ENCODE peak calls at places on chromosomes 6 and 20, in ten cellular contexts. W is tibial nerve; H is cardiac muscle cell; A is Panc1; F is transverse colon; J is naive thymus-derived CD4-positive, alpha-beta T cell; P is uterus; Y is thyroid gland; C is heart left ventricle; U is hepatocyte. R is an unnamed sample.

GRCh38 chr6:89501239-89501638 is 68.3 kb downstream of the ANKRD6 start:
- DNase-seq in W (no peak), H (peak; percentile 14), A (no peak), F (no peak), J (no peak), P (no peak), Y (no peak), C (no peak), U (peak; percentile 33), R (no peak)

GRCh38 chr6:35544748-35545361 is 32.2 kb upstream of the TULP1 start:
- DNase-seq in W (no peak), H (no peak), A (no peak), F (no peak), J (no peak), P (no peak), Y (peak; percentile 33), C (no peak), U (no peak), R (no peak)

GRCh38 chr6:30854641-30855040 is 29.7 kb upstream of the DDR1 start:
- DNase-seq in W (no peak), H (no peak), A (no peak), F (no peak), J (no peak), P (no peak), Y (no peak), C (no peak), U (no peak), R (no peak)

GRCh38 chr20:8807480-8808179 is 261.3 kb upstream of the PLCB4 start:
- DNase-seq in W (no peak), H (no peak), A (no peak), F (no peak), J (no peak), P (no peak), Y (no peak), C (no peak), U (no peak), R (no peak)

GRCh38 chr20:23081263-23081811 is 4.8 kb downstream of the CD93 start:
- DNase-seq in W (no peak), H (no peak), A (no peak), F (no peak), J (no peak), P (no peak), Y (no peak), C (no peak), U (no peak), R (no peak)

GRCh38 chr20:49775229-49775693 is 37.4 kb upstream of the SLC9A8 start:
- DNase-seq in W (peak; percentile 36), H (peak; percentile 90), A (peak; percentile 91), F (peak; percentile 80), J (no peak), P (peak; percentile 76), Y (peak; percentile 23), C (no peak), U (peak; percentile 70), R (peak; percentile 79)

GRCh38 chr6:125140808-125141207 is 12.8 kb upstream of the TPD52L1 start:
- DNase-seq in W (no peak), H (no peak), A (no peak), F (no peak), J (no peak), P (no peak), Y (no peak), C (no peak), U (no peak), R (no peak)

GRCh38 chr6:18395177-18395850 is 8.2 kb downstream of the RNF144B start:
- DNase-seq in W (no peak), H (no peak), A (no peak), F (no peak), J (no peak), P (no peak), Y (no peak), C (no peak), U (no peak), R (no peak)

GRCh38 chr20:17128206-17128605 is 98.6 kb upstream of the PCSK2 start:
- DNase-seq in W (no peak), H (no peak), A (no peak), F (no peak), J (no peak), P (no peak), Y (no peak), C (no peak), U (no peak), R (no peak)

DNA sequence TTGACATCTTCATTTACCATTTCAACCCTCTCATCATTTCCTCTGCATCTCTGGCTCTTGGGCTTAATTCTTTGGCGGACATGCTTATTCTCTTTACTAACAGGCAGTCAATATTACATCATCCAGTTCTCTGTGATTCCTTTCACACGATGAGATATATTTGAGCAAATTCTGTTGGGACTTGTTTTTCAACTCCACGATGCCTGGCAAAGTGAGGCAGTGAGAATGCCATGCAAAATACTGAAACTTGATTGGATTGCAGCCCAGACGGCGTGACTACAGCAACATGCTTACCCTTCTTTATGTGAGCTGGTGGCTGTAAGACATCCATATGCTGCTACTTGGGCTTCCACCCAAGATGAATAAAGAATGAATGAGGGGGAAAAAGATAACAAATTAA is 101.7 kb upstream of the SPACA1 start:
- DNase-seq in W (no peak), H (peak; percentile 38), A (no peak), F (no peak), J (no peak), P (no peak), Y (no peak), C (no peak), U (no peak), R (no peak)
- H3K27me3 ChIP-seq in W (no peaks in the 10 kb centered on the region), H (no peaks in the 10 kb centered on the region), A (peaks cover 4% of the 10 kb centered on the region), F (no peaks in the 10 kb centered on the region), J (no peaks in the 10 kb centered on the region), P (no peaks in the 10 kb centered on the region), Y (no peaks in the 10 kb centered on the region), C (no peaks in the 10 kb centered on the region), U (no peaks in the 10 kb centered on the region), R (no peaks in the 10 kb centered on the region)

GRCh38 chr6:52541135-52541534 is 35.7 kb downstream of the TRAM2 start:
- DNase-seq in W (no peak), H (no peak), A (no peak), F (no peak), J (no peak), P (no peak), Y (no peak), C (no peak), U (no peak), R (no peak)

GRCh38 chr6:52540286-52540902 is 36.5 kb downstream of the TRAM2 start:
- DNase-seq in W (no peak), H (no peak), A (no peak), F (no peak), J (no peak), P (no peak), Y (no peak), C (no peak), U (no peak), R (no peak)

GRCh38 chr6:52538252-52538905 is 38.5 kb downstream of the TRAM2 start:
- DNase-seq in W (no peak), H (no peak), A (no peak), F (no peak), J (no peak), P (no peak), Y (no peak), C (no peak), U (no peak), R (no peak)

GRCh38 chr6:52538921-52539354 is 37.9 kb downstream of the TRAM2 start:
- DNase-seq in W (no peak), H (peak; percentile 46), A (no peak), F (no peak), J (no peak), P (no peak), Y (no peak), C (no peak), U (no peak), R (no peak)

GRCh38 chr6:52539607-52540006 is 37.3 kb downstream of the TRAM2 start:
- DNase-seq in W (no peak), H (no peak), A (no peak), F (no peak), J (no peak), P (no peak), Y (no peak), C (no peak), U (no peak), R (no peak)
- H3K27ac ChIP-seq in W (no peak overlapping the region), H (no peak overlapping the region), A (peak overlapping the region; percentile 96), F (peak overlapping the region; percentile 42), J (no peak overlapping the region), P (no peak overlapping the region), Y (no peak overlapping the region), C (no peak overlapping the region), U (no peak overlapping the region), R (no peak overlapping the region)

GRCh38 chr6:170417881-170418280 is 111.3 kb downstream of the FAM120B start:
- DNase-seq in W (no peak), H (no peak), A (no peak), F (no peak), J (no peak), P (no peak), Y (no peak), C (no peak), U (no peak), R (no peak)

GRCh38 chr6:170416959-170417606 is 110.5 kb downstream of the FAM120B start:
- DNase-seq in W (no peak), H (no peak), A (no peak), F (no peak), J (no peak), P (no peak), Y (no peak), C (no peak), U (no peak), R (no peak)

GRCh38 chr6:170415318-170415717 is 108.8 kb downstream of the FAM120B start:
- DNase-seq in W (no peak), H (no peak), A (no peak), F (no peak), J (no peak), P (no peak), Y (no peak), C (no peak), U (no peak), R (no peak)

GRCh38 chr6:170420264-170420663 is 113.7 kb downstream of the FAM120B start:
- DNase-seq in W (no peak), H (no peak), A (no peak), F (no peak), J (no peak), P (no peak), Y (no peak), C (no peak), U (no peak), R (no peak)

DNA sequence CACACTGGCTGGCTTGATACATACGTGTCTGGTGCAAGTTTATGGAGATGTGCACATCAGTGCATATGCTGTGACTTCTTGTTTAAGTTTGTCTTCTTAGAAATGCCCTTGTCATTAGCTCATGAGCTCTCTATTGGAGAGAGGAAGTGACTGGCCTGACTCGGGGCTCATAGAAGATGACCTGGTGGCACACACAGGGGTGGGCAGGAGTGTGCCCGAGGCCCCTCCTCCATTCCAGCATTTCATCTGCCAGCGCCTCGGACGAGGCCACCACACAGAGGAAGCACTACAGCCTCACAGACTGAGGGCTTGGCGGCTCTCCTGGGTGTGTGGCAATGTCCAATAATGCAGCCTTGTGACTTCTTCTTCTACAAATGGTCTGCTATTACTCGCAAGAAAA is 109.7 kb downstream of the FAM120B start:
- DNase-seq in W (no peak), H (no peak), A (no peak), F (no peak), J (no peak), P (no peak), Y (no peak), C (no peak), U (no peak), R (no peak)
- H3K27me3 ChIP-seq in W (no peaks in the 10 kb centered on the region), H (no peaks in the 10 kb centered on the region), A (peaks cover 2% of the 10 kb centered on the region), F (no peaks in the 10 kb centered on the region), J (no peaks in the 10 kb centered on the region), P (no peaks in the 10 kb centered on the region), Y (no peaks in the 10 kb centered on the region), C (peaks cover 9% of the 10 kb centered on the region), U (no peaks in the 10 kb centered on the region), R (no peaks in the 10 kb centered on the region)

DNA sequence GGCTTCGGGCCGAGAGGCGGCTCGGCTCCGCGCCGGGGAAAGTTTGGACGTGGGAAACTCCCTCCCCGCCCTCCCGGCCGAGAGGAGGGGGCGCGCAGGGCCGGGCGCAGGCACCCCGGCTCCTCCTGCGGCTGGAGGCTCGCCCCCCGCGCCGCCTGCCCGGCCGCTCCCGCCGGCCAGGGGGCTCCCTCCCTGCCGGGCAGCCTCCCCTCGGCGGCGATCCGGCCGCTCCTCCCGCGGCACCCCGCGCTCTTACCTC is 370 bp downstream of the CDH22 start:
- DNase-seq in W (no peak), H (no peak), A (no peak), F (no peak), J (no peak), P (no peak), Y (no peak), C (no peak), U (no peak), R (no peak)
- H3K27ac ChIP-seq in W (no peak overlapping the region), H (no peak overlapping the region), A (no peak overlapping the region), F (no peak overlapping the region), J (no peak overlapping the region), P (no peak overlapping the region), Y (no peak overlapping the region), C (no peak overlapping the region), U (no peak overlapping the region), R (no peak overlapping the region)